ENCODE peak calls at places on chromosomes 12 and 14, in six cellular contexts. One of them, this sample, is unnamed.

GRCh38 chr14:55581011-55581806 is 1.2 kb downstream of the KTN1 start:
- DNase-seq in GM20000: peak
- DNase-seq in psoas muscle: peak
- DNase-seq in chondrocyte: no peak
- DNase-seq in PC-3: peak
- DNase-seq in nephron progenitor cell: peak
- DNase-seq in this sample: no peak

GRCh38 chr14:99389171-99389826 is 91.4 kb downstream of the SETD3 start:
- DNase-seq in GM20000: peak
- DNase-seq in psoas muscle: peak
- DNase-seq in chondrocyte: no peak
- DNase-seq in PC-3: peak
- DNase-seq in nephron progenitor cell: peak
- DNase-seq in this sample: peak

GRCh38 chr12:8018666-8019581 is 13.6 kb upstream of the FOXJ2 start:
- DNase-seq in GM20000: peak
- DNase-seq in psoas muscle: peak
- DNase-seq in chondrocyte: no peak
- DNase-seq in PC-3: no peak
- DNase-seq in nephron progenitor cell: peak
- DNase-seq in this sample: peak

GRCh38 chr12:4286228-4286627 is 12.7 kb downstream of the CCND2 start:
- DNase-seq in GM20000: no peak
- DNase-seq in psoas muscle: no peak
- DNase-seq in chondrocyte: no peak
- DNase-seq in PC-3: no peak
- DNase-seq in nephron progenitor cell: no peak
- DNase-seq in this sample: no peak

GRCh38 chr14:55130194-55130550 is 1.1 kb downstream of the LGALS3 start:
- DNase-seq in GM20000: no peak
- DNase-seq in psoas muscle: no peak
- DNase-seq in chondrocyte: no peak
- DNase-seq in PC-3: peak
- DNase-seq in nephron progenitor cell: no peak
- DNase-seq in this sample: no peak

GRCh38 chr14:56422703-56423213 is 156.8 kb upstream of the TMEM260 start:
- DNase-seq in GM20000: peak
- DNase-seq in psoas muscle: peak
- DNase-seq in chondrocyte: no peak
- DNase-seq in PC-3: peak
- DNase-seq in nephron progenitor cell: peak
- DNase-seq in this sample: no peak

GRCh38 chr12:57215668-57216013 is 953 bp upstream of the NXPH4 start:
- DNase-seq in GM20000: peak
- DNase-seq in psoas muscle: no peak
- DNase-seq in chondrocyte: no peak
- DNase-seq in PC-3: peak
- DNase-seq in nephron progenitor cell: no peak
- DNase-seq in this sample: no peak

GRCh38 chr12:6769003-6769389 is 2.8 kb downstream of the PTMS start:
- DNase-seq in GM20000: no peak
- DNase-seq in psoas muscle: peak
- DNase-seq in chondrocyte: no peak
- DNase-seq in PC-3: no peak
- DNase-seq in nephron progenitor cell: peak
- DNase-seq in this sample: peak

GRCh38 chr12:57461326-57461903 is 1.8 kb downstream of the GLI1 start:
- DNase-seq in GM20000: peak
- DNase-seq in psoas muscle: peak
- DNase-seq in chondrocyte: peak
- DNase-seq in PC-3: peak
- DNase-seq in nephron progenitor cell: peak
- DNase-seq in this sample: no peak

GRCh38 chr12:20653871-20654270 is 41.3 kb upstream of the SLCO1C1 start:
- DNase-seq in GM20000: no peak
- DNase-seq in psoas muscle: no peak
- DNase-seq in chondrocyte: no peak
- DNase-seq in PC-3: no peak
- DNase-seq in nephron progenitor cell: no peak
- DNase-seq in this sample: no peak

GRCh38 chr14:33676135-33676566 is 274.7 kb downstream of the EGLN3 start:
- DNase-seq in GM20000: peak
- DNase-seq in psoas muscle: no peak
- DNase-seq in chondrocyte: no peak
- DNase-seq in PC-3: peak
- DNase-seq in nephron progenitor cell: peak
- DNase-seq in this sample: no peak

GRCh38 chr12:109724321-109724892 is 10.8 kb downstream of the FAM222A start:
- DNase-seq in GM20000: no peak
- DNase-seq in psoas muscle: no peak
- DNase-seq in chondrocyte: no peak
- DNase-seq in PC-3: no peak
- DNase-seq in nephron progenitor cell: no peak
- DNase-seq in this sample: no peak

GRCh38 chr12:105839629-105840127 is 299.1 kb downstream of the NUAK1 start:
- DNase-seq in GM20000: no peak
- DNase-seq in psoas muscle: no peak
- DNase-seq in chondrocyte: no peak
- DNase-seq in PC-3: no peak
- DNase-seq in nephron progenitor cell: no peak
- DNase-seq in this sample: no peak

GRCh38 chr12:53492188-53492587 is 7.1 kb downstream of the MAP3K12 start:
- DNase-seq in GM20000: no peak
- DNase-seq in psoas muscle: no peak
- DNase-seq in chondrocyte: no peak
- DNase-seq in PC-3: no peak
- DNase-seq in nephron progenitor cell: no peak
- DNase-seq in this sample: no peak

GRCh38 chr12:118189761-118190181 is 53.8 kb downstream of the PEBP1 start:
- DNase-seq in GM20000: no peak
- DNase-seq in psoas muscle: no peak
- DNase-seq in chondrocyte: no peak
- DNase-seq in PC-3: no peak
- DNase-seq in nephron progenitor cell: peak
- DNase-seq in this sample: no peak

GRCh38 chr14:93528884-93529558 is 98.3 kb downstream of the UNC79 start:
- DNase-seq in GM20000: no peak
- DNase-seq in psoas muscle: no peak
- DNase-seq in chondrocyte: no peak
- DNase-seq in PC-3: peak
- DNase-seq in nephron progenitor cell: no peak
- DNase-seq in this sample: no peak

GRCh38 chr12:26513357-26514043 is 318.1 kb downstream of the SSPN start:
- DNase-seq in GM20000: no peak
- DNase-seq in psoas muscle: no peak
- DNase-seq in chondrocyte: no peak
- DNase-seq in PC-3: no peak
- DNase-seq in nephron progenitor cell: no peak
- DNase-seq in this sample: no peak

GRCh38 chr12:121536929-121537813 is 43.7 kb downstream of the KDM2B start:
- DNase-seq in GM20000: peak
- DNase-seq in psoas muscle: peak
- DNase-seq in chondrocyte: no peak
- DNase-seq in PC-3: peak
- DNase-seq in nephron progenitor cell: peak
- DNase-seq in this sample: peak

GRCh38 chr12:124397399-124397679 is 102.4 kb downstream of the RFLNA start:
- DNase-seq in GM20000: no peak
- DNase-seq in psoas muscle: no peak
- DNase-seq in chondrocyte: no peak
- DNase-seq in PC-3: no peak
- DNase-seq in nephron progenitor cell: no peak
- DNase-seq in this sample: peak

GRCh38 chr12:121009744-121010143 is 6.5 kb downstream of the C12orf43 start:
- DNase-seq in GM20000: no peak
- DNase-seq in psoas muscle: no peak
- DNase-seq in chondrocyte: no peak
- DNase-seq in PC-3: peak
- DNase-seq in nephron progenitor cell: peak
- DNase-seq in this sample: no peak

GRCh38 chr14:65790185-65790815 is 377.8 kb downstream of the FUT8 start:
- DNase-seq in GM20000: no peak
- DNase-seq in psoas muscle: no peak
- DNase-seq in chondrocyte: no peak
- DNase-seq in PC-3: no peak
- DNase-seq in nephron progenitor cell: no peak
- DNase-seq in this sample: no peak

GRCh38 chr12:29160230-29160629 is 11.2 kb downstream of the FAR2 start:
- DNase-seq in GM20000: no peak
- DNase-seq in psoas muscle: no peak
- DNase-seq in chondrocyte: no peak
- DNase-seq in PC-3: no peak
- DNase-seq in nephron progenitor cell: no peak
- DNase-seq in this sample: no peak

GRCh38 chr14:81315344-81315743 is 84.8 kb downstream of the STON2 start:
- DNase-seq in GM20000: no peak
- DNase-seq in psoas muscle: no peak
- DNase-seq in chondrocyte: no peak
- DNase-seq in PC-3: no peak
- DNase-seq in nephron progenitor cell: peak
- DNase-seq in this sample: no peak

GRCh38 chr12:86042062-86042461 is 168.0 kb downstream of the NTS start:
- DNase-seq in GM20000: no peak
- DNase-seq in psoas muscle: no peak
- DNase-seq in chondrocyte: no peak
- DNase-seq in PC-3: no peak
- DNase-seq in nephron progenitor cell: no peak
- DNase-seq in this sample: no peak

GRCh38 chr14:70670992-70671651 is 29.4 kb downstream of the TTC9 start:
- DNase-seq in GM20000: no peak
- DNase-seq in psoas muscle: peak
- DNase-seq in chondrocyte: no peak
- DNase-seq in PC-3: no peak
- DNase-seq in nephron progenitor cell: no peak
- DNase-seq in this sample: no peak

GRCh38 chr14:91249841-91250616 is 5.5 kb upstream of the GPR68 start:
- DNase-seq in GM20000: peak
- DNase-seq in psoas muscle: no peak
- DNase-seq in chondrocyte: no peak
- DNase-seq in PC-3: peak
- DNase-seq in nephron progenitor cell: peak
- DNase-seq in this sample: no peak
- TF ChIP-seq CTCF in GM20000: no peak
- TF ChIP-seq CTCF in psoas muscle: no peak
- TF ChIP-seq CTCF in chondrocyte: no peak
- TF ChIP-seq CTCF in PC-3: no peak
- TF ChIP-seq CTCF in nephron progenitor cell: no peak
- TF ChIP-seq CTCF in this sample: no peak

DNA sequence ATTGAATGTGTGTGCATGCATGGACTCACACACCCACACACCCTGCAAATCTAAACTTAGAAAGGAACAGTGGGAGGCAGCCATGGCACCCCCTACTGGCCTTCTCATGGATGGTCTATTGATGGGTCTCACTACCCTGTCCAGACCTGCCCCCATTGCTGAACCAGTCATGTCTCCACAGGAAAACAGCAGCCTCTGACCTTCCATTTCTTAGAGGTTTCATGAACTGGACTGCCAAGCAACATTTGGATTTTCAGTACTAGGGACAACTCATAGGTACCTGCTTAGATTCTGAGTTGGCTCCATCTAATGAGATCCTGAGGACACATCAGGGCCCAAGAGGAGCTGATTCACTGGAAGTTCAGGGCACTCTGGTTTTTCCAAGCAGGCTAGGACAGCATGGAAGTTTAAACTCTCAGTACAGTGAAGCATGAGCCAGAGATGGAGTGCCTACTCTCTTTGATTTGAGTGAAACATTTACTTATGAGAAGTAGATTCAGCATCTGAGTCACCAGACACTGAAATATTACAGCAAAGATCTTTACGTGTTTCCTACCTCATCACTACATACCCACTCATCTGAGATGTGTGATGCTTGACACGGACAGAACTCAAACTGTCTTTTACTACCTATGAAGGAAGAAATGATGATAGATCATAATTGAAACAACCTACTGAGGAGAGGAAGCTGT is 98.9 kb upstream of the PLEKHG7 start:
- DNase-seq in GM20000: no peak
- DNase-seq in psoas muscle: no peak
- DNase-seq in chondrocyte: no peak
- DNase-seq in PC-3: no peak
- DNase-seq in nephron progenitor cell: no peak
- DNase-seq in this sample: no peak
- TF ChIP-seq CTCF in GM20000: no peak
- TF ChIP-seq CTCF in psoas muscle: no peak
- TF ChIP-seq CTCF in chondrocyte: no peak
- TF ChIP-seq CTCF in PC-3: no peak
- TF ChIP-seq CTCF in nephron progenitor cell: no peak
- TF ChIP-seq CTCF in this sample: no peak

GRCh38 chr14:97850886-97851285 is 1053.7 kb downstream of the VRK1 start:
- DNase-seq in GM20000: no peak
- DNase-seq in psoas muscle: no peak
- DNase-seq in chondrocyte: no peak
- DNase-seq in PC-3: no peak
- DNase-seq in nephron progenitor cell: no peak
- DNase-seq in this sample: no peak

GRCh38 chr14:97851438-97851995 is 1054.3 kb downstream of the VRK1 start:
- DNase-seq in GM20000: no peak
- DNase-seq in psoas muscle: no peak
- DNase-seq in chondrocyte: no peak
- DNase-seq in PC-3: no peak
- DNase-seq in nephron progenitor cell: no peak
- DNase-seq in this sample: no peak

DNA sequence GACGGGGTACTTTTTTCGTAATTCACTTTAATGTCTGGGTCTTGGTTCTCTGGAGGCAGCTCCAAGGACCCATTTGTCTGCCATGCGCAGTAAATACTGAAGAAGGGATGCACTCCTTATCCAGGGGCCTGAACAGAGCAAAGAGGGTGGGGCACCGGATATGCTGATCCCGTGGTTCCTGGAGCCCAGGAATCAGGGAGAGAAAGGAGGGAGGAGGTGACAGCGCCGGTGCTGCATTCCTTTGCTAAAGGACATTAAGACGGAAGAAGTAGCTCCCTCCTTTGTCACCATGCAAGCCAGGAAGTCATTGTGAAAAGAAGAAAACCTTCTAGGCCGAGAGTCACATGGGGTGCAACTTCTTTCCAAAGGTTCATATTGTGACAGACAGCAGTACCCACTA is 1057.7 kb downstream of the VRK1 start:
- DNase-seq in GM20000: no peak
- DNase-seq in psoas muscle: no peak
- DNase-seq in chondrocyte: no peak
- DNase-seq in PC-3: no peak
- DNase-seq in nephron progenitor cell: no peak
- DNase-seq in this sample: no peak
- TF ChIP-seq CTCF in GM20000: no peak
- TF ChIP-seq CTCF in psoas muscle: no peak
- TF ChIP-seq CTCF in chondrocyte: no peak
- TF ChIP-seq CTCF in PC-3: no peak
- TF ChIP-seq CTCF in nephron progenitor cell: no peak
- TF ChIP-seq CTCF in this sample: no peak

DNA sequence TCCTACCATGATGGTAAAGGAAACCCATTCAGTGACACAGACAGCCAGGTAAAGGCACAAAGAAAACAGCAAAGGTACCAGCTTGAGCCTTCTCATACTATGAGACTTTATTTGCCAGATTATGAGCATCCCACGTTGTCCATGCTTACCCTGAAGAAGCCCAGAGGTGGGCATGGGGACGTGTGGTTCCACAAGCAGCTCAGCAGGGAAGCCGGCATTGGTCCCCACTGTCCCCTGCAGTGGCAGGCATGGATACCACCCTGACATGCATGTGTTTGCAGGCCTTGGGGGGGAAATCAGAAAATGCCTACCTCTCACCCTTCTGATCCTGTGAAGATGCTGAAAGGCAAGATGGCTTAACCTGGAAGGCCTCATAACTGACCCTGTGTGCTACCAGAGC is 183.1 kb downstream of the PIWIL1 start:
- DNase-seq in GM20000: no peak
- DNase-seq in psoas muscle: no peak
- DNase-seq in chondrocyte: no peak
- DNase-seq in PC-3: no peak
- DNase-seq in nephron progenitor cell: no peak
- DNase-seq in this sample: no peak
- TF ChIP-seq CTCF in GM20000: no peak
- TF ChIP-seq CTCF in psoas muscle: no peak
- TF ChIP-seq CTCF in chondrocyte: no peak
- TF ChIP-seq CTCF in PC-3: no peak
- TF ChIP-seq CTCF in nephron progenitor cell: no peak
- TF ChIP-seq CTCF in this sample: no peak

This sample was measured in D721Med.